ENCODE peak calls at places on chromosomes 5 and 9, in eight cellular contexts. T is RWPE1, E is AG04450, S is tibial nerve, O is heart right ventricle, Q is GM20000, D is lower leg skin, I is stomach. C is an unnamed sample.

GRCh38 chr9:133274236-133275104 is 531 bp downstream of the ABO start:
- DNase-seq in T (no peak), E (no peak), S (no peak), O (no peak), Q (no peak), D (no peak), I (no peak), C (no peak)

GRCh38 chr5:12985142-12985541 is 959.3 kb downstream of the DNAH5 start:
- DNase-seq in T (no peak), E (no peak), S (no peak), O (no peak), Q (no peak), D (no peak), I (no peak), C (no peak)

GRCh38 chr9:127905788-127906191 is 6.4 kb upstream of the ST6GALNAC6 start:
- DNase-seq in T (no peak), E (no peak), S (no peak), O (no peak), Q (no peak), D (no peak), I (no peak), C (peak; percentile 62)

GRCh38 chr5:74949976-74950375 is 83.8 kb upstream of the FAM169A start:
- DNase-seq in T (no peak), E (no peak), S (no peak), O (no peak), Q (no peak), D (peak; percentile 30), I (no peak), C (no peak)

GRCh38 chr5:164002214-164002613 is 496.8 kb downstream of the MAT2B start:
- DNase-seq in T (peak; percentile 29), E (no peak), S (no peak), O (no peak), Q (no peak), D (no peak), I (no peak), C (no peak)

GRCh38 chr9:114006155-114006550 is 71.9 kb downstream of the AMBP start:
- DNase-seq in T (no peak), E (no peak), S (peak; percentile 1), O (no peak), Q (no peak), D (peak; percentile 7), I (no peak), C (no peak)

GRCh38 chr5:135033026-135033861 is 784 bp downstream of the PITX1 start:
- DNase-seq in T (peak; percentile 55), E (peak; percentile 10), S (no peak), O (no peak), Q (no peak), D (no peak), I (peak; percentile 43), C (no peak)

GRCh38 chr9:127550277-127550676 is 61.8 kb upstream of the STXBP1 start:
- DNase-seq in T (no peak), E (no peak), S (no peak), O (no peak), Q (no peak), D (no peak), I (no peak), C (no peak)

GRCh38 chr9:35814106-35814840 is 569 bp downstream of the HINT2 start:
- DNase-seq in T (peak; percentile 64), E (no peak), S (peak; percentile 49), O (peak; percentile 76), Q (peak; percentile 53), D (no peak), I (peak; percentile 74), C (peak; percentile 48)

GRCh38 chr5:90982576-90982975 is 400.5 kb downstream of the ARRDC3 start:
- DNase-seq in T (no peak), E (no peak), S (no peak), O (no peak), Q (no peak), D (no peak), I (no peak), C (no peak)

GRCh38 chr9:108377382-108377781 is 478.4 kb downstream of the ACTL7B start:
- DNase-seq in T (no peak), E (no peak), S (no peak), O (no peak), Q (no peak), D (no peak), I (no peak), C (no peak)

GRCh38 chr9:137407590-137408300 is 15.2 kb downstream of the EXD3 start:
- DNase-seq in T (no peak), E (no peak), S (peak; percentile 54), O (peak; percentile 62), Q (no peak), D (no peak), I (no peak), C (no peak)

GRCh38 chr9:137406085-137406773 is 16.7 kb downstream of the EXD3 start:
- DNase-seq in T (no peak), E (no peak), S (no peak), O (no peak), Q (no peak), D (no peak), I (no peak), C (no peak)

GRCh38 chr9:137408651-137409405 is 14.1 kb downstream of the EXD3 start:
- DNase-seq in T (no peak), E (no peak), S (no peak), O (no peak), Q (no peak), D (no peak), I (no peak), C (no peak)

GRCh38 chr9:137405677-137406081 is 17.3 kb downstream of the EXD3 start:
- DNase-seq in T (no peak), E (no peak), S (no peak), O (no peak), Q (no peak), D (no peak), I (no peak), C (no peak)

DNA sequence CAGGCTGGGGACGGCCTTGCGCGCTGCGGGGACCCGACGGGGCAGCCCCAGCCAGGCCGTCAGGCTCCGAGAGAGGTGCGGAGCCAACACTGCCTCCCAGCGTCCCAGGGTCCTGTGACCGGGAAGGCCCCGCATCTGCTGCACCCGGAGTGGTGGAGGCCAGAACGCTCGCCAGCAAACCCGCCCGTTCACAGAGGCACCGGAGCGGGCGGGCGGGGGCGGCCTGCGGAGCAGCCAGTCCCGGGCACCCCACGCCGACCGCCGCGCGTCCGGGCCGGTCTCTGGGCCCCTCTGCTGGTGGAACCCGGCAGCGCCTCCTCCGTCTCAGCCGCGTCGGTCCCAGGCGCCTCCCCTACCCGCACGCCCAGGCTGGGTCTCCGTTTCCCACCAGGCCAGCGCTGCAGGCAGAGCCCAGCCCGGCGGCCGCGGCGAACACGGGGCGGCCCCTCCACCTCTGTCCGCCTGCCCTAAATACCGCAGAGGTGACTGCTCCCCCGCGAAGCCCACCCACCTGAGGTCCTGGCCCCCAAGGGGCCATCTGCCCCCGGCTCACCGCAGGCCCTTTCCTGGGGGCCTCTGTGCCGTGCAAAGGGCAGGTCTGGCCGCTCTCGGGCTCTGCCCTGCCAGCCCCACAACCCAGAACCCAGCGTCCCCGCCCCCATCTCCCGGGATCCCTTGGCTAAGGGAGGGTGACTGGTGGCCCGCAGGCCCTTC is 15.9 kb downstream of the EXD3 start:
- DNase-seq in T (peak; percentile 53), E (no peak), S (no peak), O (peak; percentile 79), Q (peak; percentile 92), D (no peak), I (peak; percentile 79), C (peak; percentile 86)
- TF ChIP-seq CTCF in T (peak; percentile 89), E (peak; percentile 66), S (peak; percentile 87), O (peak; percentile 92), Q (peak; percentile 60), D (no peak), I (no peak), C (peak; percentile 80)

GRCh38 chr5:107100121-107100520 is 570.6 kb downstream of the EFNA5 start:
- DNase-seq in T (no peak), E (no peak), S (no peak), O (no peak), Q (no peak), D (no peak), I (no peak), C (no peak)

GRCh38 chr5:107103522-107103921 is 567.2 kb downstream of the EFNA5 start:
- DNase-seq in T (no peak), E (no peak), S (no peak), O (no peak), Q (no peak), D (no peak), I (no peak), C (no peak)

GRCh38 chr5:107104040-107104773 is 566.5 kb downstream of the EFNA5 start:
- DNase-seq in T (no peak), E (no peak), S (no peak), O (no peak), Q (no peak), D (no peak), I (no peak), C (no peak)

GRCh38 chr5:107108111-107108510 is 562.6 kb downstream of the EFNA5 start:
- DNase-seq in T (no peak), E (no peak), S (no peak), O (no peak), Q (no peak), D (no peak), I (no peak), C (no peak)

DNA sequence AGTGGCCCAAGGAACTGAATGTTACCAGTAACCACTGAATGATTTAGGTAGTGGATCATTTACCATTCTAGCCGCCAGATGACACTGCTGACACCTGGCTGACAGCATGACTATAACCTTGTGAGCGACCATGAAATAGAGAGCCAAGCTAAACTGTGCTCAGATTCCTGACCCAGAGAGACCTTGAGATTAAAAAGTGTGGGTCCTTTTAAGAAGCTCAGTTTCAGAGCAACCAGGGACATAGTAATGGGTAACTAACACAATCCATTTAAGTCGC is 566.0 kb downstream of the EFNA5 start:
- DNase-seq in T (peak; percentile 26), E (no peak), S (no peak), O (no peak), Q (no peak), D (no peak), I (no peak), C (peak; percentile 3)
- TF ChIP-seq CTCF in T (peak; percentile 65), E (no peak), S (no peak), O (peak; percentile 57), Q (no peak), D (no peak), I (no peak), C (peak; percentile 12)

GRCh38 chr5:130386155-130386554 is 481.9 kb downstream of the CHSY3 start:
- DNase-seq in T (no peak), E (no peak), S (no peak), O (no peak), Q (no peak), D (no peak), I (no peak), C (no peak)
- TF ChIP-seq CTCF in T (no peak), E (no peak), S (no peak), O (no peak), Q (no peak), D (no peak), I (no peak), C (no peak)

DNA sequence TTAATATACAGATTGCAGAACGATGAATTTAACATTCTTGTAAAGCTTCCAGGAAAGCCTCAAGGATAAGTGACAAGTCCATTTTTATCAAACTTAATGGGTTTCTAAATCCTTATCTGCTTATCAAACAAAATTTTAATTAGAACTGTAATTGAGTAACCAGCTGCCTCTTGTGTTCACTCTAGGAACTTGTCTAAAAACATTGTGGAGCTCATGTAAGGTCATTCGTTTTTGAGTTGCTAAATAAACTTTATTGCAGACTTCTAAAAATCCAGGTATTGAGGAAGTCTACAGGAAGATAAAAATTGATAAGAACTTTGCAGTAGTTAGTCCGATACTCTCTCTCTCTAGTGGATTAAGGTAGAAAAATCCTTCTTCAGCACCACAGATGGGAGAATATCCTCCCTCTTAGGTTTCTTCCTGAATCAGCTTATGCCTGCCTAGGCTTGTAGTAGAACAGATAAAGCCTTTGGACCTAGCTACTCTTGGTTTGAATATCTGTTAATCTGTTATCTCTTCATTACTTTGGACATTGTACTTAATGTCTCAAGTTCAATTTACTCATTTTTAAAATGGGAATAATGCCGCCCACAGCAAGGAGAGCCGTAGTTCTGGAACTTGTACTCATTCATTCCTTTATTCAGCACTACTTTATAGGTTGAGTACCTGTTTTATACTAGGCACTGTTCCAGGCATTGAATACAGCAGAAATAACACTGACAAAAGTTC is 60.0 kb upstream of the DHFR start:
- DNase-seq in T (no peak), E (no peak), S (no peak), O (no peak), Q (no peak), D (no peak), I (no peak), C (no peak)
- TF ChIP-seq CTCF in T (no peak), E (no peak), S (no peak), O (no peak), Q (no peak), D (no peak), I (no peak), C (no peak)

C was measured in GM10248.